ENCODE peak calls at places on chromosomes 13 and 19, in five cellular contexts. S, T, I, U and L are unnamed samples.
A peak's percentile ranks its signal among the peaks of the same experiment; 100 is the strongest.

GRCh38 chr13:69793803-69794453 is 313.7 kb upstream of the ATXN8OS start:
- DNase-seq in S (no peak), T (no peak), I (no peak), U (no peak), L (no peak)

GRCh38 chr19:27974082-27974513 is 1238.9 kb downstream of the UQCRFS1 start:
- DNase-seq in S (peak; percentile 53), U (no peak), I (no peak), T (peak; percentile 9), L (peak; percentile 53)

GRCh38 chr13:108225440-108225839 is 7.2 kb downstream of the ABHD13 start:
- DNase-seq in T (no peak), S (no peak), U (no peak), I (no peak), L (no peak)

GRCh38 chr19:6425732-6426686 is 1.4 kb upstream of the KHSRP start:
- DNase-seq in U (no peak), I (no peak), S (peak; percentile 38), T (peak; percentile 23), L (no peak)

GRCh38 chr19:18322318-18322758 is 538 bp downstream of the LSM4 start:
- DNase-seq in U (peak; percentile 60), S (no peak), I (peak; percentile 60), T (peak; percentile 71), L (peak; percentile 74)

GRCh38 chr19:50870417-50871089 is 2.7 kb upstream of the KLK2 start:
- DNase-seq in I (no peak), T (peak; percentile 50), S (no peak), U (no peak), L (no peak)

GRCh38 chr19:571127-571974 is 1.0 kb upstream of the BSG start:
- DNase-seq in I (no peak), S (peak; percentile 74), T (peak; percentile 67), U (no peak), L (peak; percentile 45)

GRCh38 chr19:41351339-41352245 is 2.1 kb downstream of the TGFB1 start:
- DNase-seq in U (peak; percentile 87), I (peak; percentile 75), T (peak; percentile 83), S (peak; percentile 64), L (peak; percentile 94)